ENCODE peak calls at places on chromosomes 5 and 9, in four cellular contexts. One of them, this sample, is unnamed.

GRCh38 chr5:2736872-2737271 is 14.6 kb downstream of the IRX2 start:
- DNase-seq in B cell: no peak
- DNase-seq in mucosa of descending colon: no peak
- DNase-seq in fibroblast of lung: no peak
- DNase-seq in this sample: no peak

GRCh38 chr5:77970891-77971290 is 194.8 kb upstream of the TBCA start:
- DNase-seq in fibroblast of lung: no peak
- DNase-seq in B cell: no peak
- DNase-seq in mucosa of descending colon: no peak
- DNase-seq in this sample: no peak

GRCh38 chr9:131799177-131799823 is 59.4 kb upstream of the RAPGEF1 start:
- DNase-seq in B cell: no peak
- DNase-seq in mucosa of descending colon: no peak
- DNase-seq in fibroblast of lung: peak; percentile 32
- DNase-seq in this sample: peak; percentile 16

GRCh38 chr5:62138607-62139006 is 167.4 kb upstream of the KIF2A start:
- DNase-seq in mucosa of descending colon: no peak
- DNase-seq in fibroblast of lung: no peak
- DNase-seq in B cell: no peak
- DNase-seq in this sample: no peak

GRCh38 chr5:162886717-162887116 is 550.7 kb upstream of the CCNG1 start:
- DNase-seq in mucosa of descending colon: no peak
- DNase-seq in B cell: no peak
- DNase-seq in fibroblast of lung: no peak
- DNase-seq in this sample: no peak

GRCh38 chr9:86867658-86868313 is 79.5 kb downstream of the GAS1 start:
- DNase-seq in B cell: no peak
- DNase-seq in mucosa of descending colon: no peak
- DNase-seq in fibroblast of lung: no peak
- DNase-seq in this sample: no peak

GRCh38 chr5:142871056-142871879 is 101.1 kb downstream of the ARHGAP26 start:
- DNase-seq in mucosa of descending colon: peak; percentile 89
- DNase-seq in fibroblast of lung: no peak
- DNase-seq in B cell: no peak
- DNase-seq in this sample: no peak

GRCh38 chr5:158992104-158992740 is 107.5 kb downstream of the EBF1 start:
- DNase-seq in mucosa of descending colon: no peak
- DNase-seq in fibroblast of lung: no peak
- DNase-seq in B cell: no peak
- DNase-seq in this sample: no peak

GRCh38 chr9:114810614-114811013 is 4.8 kb upstream of the TNFSF15 start:
- DNase-seq in mucosa of descending colon: no peak
- DNase-seq in fibroblast of lung: no peak
- DNase-seq in B cell: no peak
- DNase-seq in this sample: no peak

GRCh38 chr5:60821488-60822284 is 22.4 kb downstream of the ELOVL7 start:
- DNase-seq in mucosa of descending colon: no peak
- DNase-seq in B cell: no peak
- DNase-seq in fibroblast of lung: no peak
- DNase-seq in this sample: no peak

GRCh38 chr9:134896834-134897583 is 16.4 kb downstream of the FCN2 start:
- DNase-seq in mucosa of descending colon: no peak
- DNase-seq in B cell: no peak
- DNase-seq in fibroblast of lung: no peak
- DNase-seq in this sample: no peak

GRCh38 chr5:142881076-142881466 is 110.9 kb downstream of the ARHGAP26 start:
- DNase-seq in fibroblast of lung: peak; percentile 81
- DNase-seq in mucosa of descending colon: no peak
- DNase-seq in B cell: no peak
- DNase-seq in this sample: peak; percentile 90

GRCh38 chr5:31866166-31866565 is 227.2 kb downstream of the PDZD2 start:
- DNase-seq in B cell: no peak
- DNase-seq in mucosa of descending colon: no peak
- DNase-seq in fibroblast of lung: no peak
- DNase-seq in this sample: no peak

GRCh38 chr9:71941060-71941568 is 29.7 kb downstream of the C9orf85 start:
- DNase-seq in fibroblast of lung: peak; percentile 70
- DNase-seq in B cell: no peak
- DNase-seq in mucosa of descending colon: no peak
- DNase-seq in this sample: peak; percentile 42

GRCh38 chr5:173922527-173922926 is 34.4 kb downstream of the CPEB4 start:
- DNase-seq in B cell: no peak
- DNase-seq in fibroblast of lung: no peak
- DNase-seq in mucosa of descending colon: no peak
- DNase-seq in this sample: no peak

GRCh38 chr5:173919443-173919842 is 31.3 kb downstream of the CPEB4 start:
- DNase-seq in fibroblast of lung: peak; percentile 44
- DNase-seq in B cell: no peak
- DNase-seq in mucosa of descending colon: no peak
- DNase-seq in this sample: peak; percentile 11

GRCh38 chr5:173920866-173921265 is 32.7 kb downstream of the CPEB4 start:
- DNase-seq in B cell: no peak
- DNase-seq in fibroblast of lung: peak; percentile 51
- DNase-seq in mucosa of descending colon: no peak
- DNase-seq in this sample: no peak

GRCh38 chr5:173917788-173918786 is 29.9 kb downstream of the CPEB4 start:
- DNase-seq in mucosa of descending colon: peak; percentile 70
- DNase-seq in fibroblast of lung: peak; percentile 91
- DNase-seq in B cell: peak; percentile 57
- DNase-seq in this sample: peak; percentile 78

GRCh38 chr5:173920024-173920753 is 32.0 kb downstream of the CPEB4 start:
- DNase-seq in mucosa of descending colon: no peak
- DNase-seq in B cell: no peak
- DNase-seq in fibroblast of lung: peak; percentile 48
- DNase-seq in this sample: no peak
- TF ChIP-seq CTCF in mucosa of descending colon: no peak
- TF ChIP-seq CTCF in B cell: no peak
- TF ChIP-seq CTCF in fibroblast of lung: no peak
- TF ChIP-seq CTCF in this sample: no peak

GRCh38 chr5:56097055-56097454 is 102.3 kb upstream of the IL6ST start:
- DNase-seq in fibroblast of lung: no peak
- DNase-seq in B cell: no peak
- DNase-seq in mucosa of descending colon: no peak
- DNase-seq in this sample: no peak

GRCh38 chr5:56101180-56101579 is 106.4 kb upstream of the IL6ST start:
- DNase-seq in fibroblast of lung: no peak
- DNase-seq in B cell: no peak
- DNase-seq in mucosa of descending colon: no peak
- DNase-seq in this sample: no peak

GRCh38 chr5:56100429-56101176 is 105.8 kb upstream of the IL6ST start:
- DNase-seq in mucosa of descending colon: no peak
- DNase-seq in B cell: no peak
- DNase-seq in fibroblast of lung: no peak
- DNase-seq in this sample: no peak

GRCh38 chr5:56102885-56103284 is 108.1 kb upstream of the IL6ST start:
- DNase-seq in B cell: no peak
- DNase-seq in fibroblast of lung: peak; percentile 17
- DNase-seq in mucosa of descending colon: no peak
- DNase-seq in this sample: no peak

DNA sequence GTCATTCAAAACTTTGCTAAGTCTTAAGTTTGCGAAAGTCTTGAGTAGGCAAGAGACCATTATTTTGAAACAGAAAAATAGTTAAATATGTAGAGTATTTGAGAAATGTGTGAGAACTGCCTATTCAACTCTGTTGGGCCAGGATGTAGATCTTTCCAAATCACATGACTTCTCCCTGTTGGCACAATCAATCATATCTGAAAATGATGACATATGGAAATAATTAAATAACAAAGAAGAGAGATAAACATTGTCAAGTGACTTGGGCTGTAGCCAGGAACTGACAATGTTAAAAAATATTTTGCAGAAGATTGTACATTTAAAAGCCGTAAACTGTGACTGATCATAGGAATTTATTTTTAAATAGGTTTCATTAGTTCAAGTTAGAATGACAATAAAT is 104.6 kb upstream of the IL6ST start:
- DNase-seq in B cell: no peak
- DNase-seq in fibroblast of lung: peak; percentile 37
- DNase-seq in mucosa of descending colon: no peak
- DNase-seq in this sample: peak; percentile 35
- TF ChIP-seq CTCF in B cell: no peak
- TF ChIP-seq CTCF in fibroblast of lung: no peak
- TF ChIP-seq CTCF in mucosa of descending colon: no peak
- TF ChIP-seq CTCF in this sample: no peak

GRCh38 chr9:109409998-109410397 is 88.1 kb downstream of the PTPN3 start:
- DNase-seq in mucosa of descending colon: no peak
- DNase-seq in B cell: no peak
- DNase-seq in fibroblast of lung: no peak
- DNase-seq in this sample: no peak
- TF ChIP-seq CTCF in mucosa of descending colon: no peak
- TF ChIP-seq CTCF in B cell: peak; percentile 21
- TF ChIP-seq CTCF in fibroblast of lung: no peak
- TF ChIP-seq CTCF in this sample: peak; percentile 21

GRCh38 chr5:111755942-111756353 is 1.0 kb downstream of the NREP start:
- DNase-seq in mucosa of descending colon: no peak
- DNase-seq in fibroblast of lung: peak; percentile 67
- DNase-seq in B cell: no peak
- DNase-seq in this sample: peak; percentile 32

GRCh38 chr5:111757582-111758283 is 739 bp upstream of the NREP start:
- DNase-seq in mucosa of descending colon: peak; percentile 94
- DNase-seq in fibroblast of lung: peak; percentile 98
- DNase-seq in B cell: peak; percentile 89
- DNase-seq in this sample: peak; percentile 89

GRCh38 chr5:111755264-111755941 is 1.6 kb downstream of the NREP start:
- DNase-seq in mucosa of descending colon: no peak
- DNase-seq in B cell: no peak
- DNase-seq in fibroblast of lung: no peak
- DNase-seq in this sample: no peak

GRCh38 chr5:111758284-111758628 is 1.3 kb upstream of the NREP start:
- DNase-seq in mucosa of descending colon: no peak
- DNase-seq in fibroblast of lung: no peak
- DNase-seq in B cell: no peak
- DNase-seq in this sample: no peak

GRCh38 chr5:111756701-111757581 is at the start of gene NREP:
- DNase-seq in fibroblast of lung: peak; percentile 98
- DNase-seq in mucosa of descending colon: peak; percentile 90
- DNase-seq in B cell: no peak
- DNase-seq in this sample: peak; percentile 98
- TF ChIP-seq CTCF in fibroblast of lung: peak; percentile 56
- TF ChIP-seq CTCF in mucosa of descending colon: no peak
- TF ChIP-seq CTCF in B cell: no peak
- TF ChIP-seq CTCF in this sample: peak; percentile 55

GRCh38 chr5:127072861-127073846 is at the start of gene C5orf63:
- DNase-seq in fibroblast of lung: peak; percentile 54
- DNase-seq in B cell: peak; percentile 89
- DNase-seq in mucosa of descending colon: peak; percentile 88
- DNase-seq in this sample: no peak
- TF ChIP-seq CTCF in fibroblast of lung: peak; percentile 10
- TF ChIP-seq CTCF in B cell: no peak
- TF ChIP-seq CTCF in mucosa of descending colon: peak; percentile 13
- TF ChIP-seq CTCF in this sample: no peak

DNA sequence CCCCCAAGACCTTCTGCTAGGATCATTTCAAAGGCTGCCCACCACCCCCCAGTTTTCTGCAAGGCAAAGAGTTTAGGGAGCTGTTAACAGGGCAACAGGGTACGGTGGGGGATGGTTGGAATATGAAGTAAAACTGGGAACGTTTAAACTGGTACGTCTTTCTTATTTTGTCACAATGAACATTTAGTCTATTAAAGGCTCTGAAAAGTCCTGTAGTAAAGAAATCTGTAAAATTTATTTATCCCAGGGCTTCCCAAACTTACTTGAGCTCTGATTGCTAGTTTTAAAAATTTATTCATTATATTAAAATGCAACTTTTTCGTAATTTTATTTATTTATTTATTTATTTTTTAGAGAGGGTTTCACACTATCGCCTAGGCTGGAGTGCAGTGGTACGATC is 62.0 kb downstream of the USP20 start:
- DNase-seq in fibroblast of lung: no peak
- DNase-seq in B cell: no peak
- DNase-seq in mucosa of descending colon: no peak
- DNase-seq in this sample: no peak
- TF ChIP-seq CTCF in fibroblast of lung: no peak
- TF ChIP-seq CTCF in B cell: no peak
- TF ChIP-seq CTCF in mucosa of descending colon: no peak
- TF ChIP-seq CTCF in this sample: no peak

GRCh38 chr9:137195525-137196220 is 4.9 kb downstream of the TPRN start:
- DNase-seq in B cell: no peak
- DNase-seq in fibroblast of lung: no peak
- DNase-seq in mucosa of descending colon: peak; percentile 94
- DNase-seq in this sample: no peak
- TF ChIP-seq CTCF in B cell: no peak
- TF ChIP-seq CTCF in fibroblast of lung: no peak
- TF ChIP-seq CTCF in mucosa of descending colon: no peak
- TF ChIP-seq CTCF in this sample: no peak